ENCODE peak calls at places on chromosomes 1 and 21, in four cellular contexts. U is stomach, I is GM12878, N is transverse colon. R is an unnamed sample.

GRCh38 chr1:87450136-87450535 is 121.5 kb downstream of the LMO4 start:
- DNase-seq in U (no peak), I (no peak), N (no peak), R (no peak)

GRCh38 chr1:31243451-31244286 is 4.0 kb upstream of the NKAIN1 start:
- DNase-seq in U (no peak), I (no peak), N (no peak), R (no peak)

GRCh38 chr1:63651110-63651776 is 58.0 kb downstream of the PGM1 start:
- DNase-seq in U (no peak), I (no peak), N (no peak), R (no peak)

GRCh38 chr1:200207711-200208126 is 180.2 kb downstream of the NR5A2 start:
- DNase-seq in U (no peak), I (peak; percentile 77), N (no peak), R (no peak)

GRCh38 chr1:97875996-97876395 is 44.8 kb downstream of the DPYD start:
- DNase-seq in U (no peak), I (no peak), N (no peak), R (no peak)

GRCh38 chr1:63662056-63662836 is 69.0 kb downstream of the PGM1 start:
- DNase-seq in U (peak; percentile 37), I (no peak), N (no peak), R (no peak)

GRCh38 chr1:12407050-12407961 is 177.5 kb downstream of the VPS13D start:
- DNase-seq in U (no peak), I (peak; percentile 9), N (no peak), R (no peak)

GRCh38 chr1:187924252-187924651 is 1095.5 kb downstream of the PLA2G4A start:
- DNase-seq in U (no peak), I (no peak), N (no peak), R (no peak)

GRCh38 chr1:75785320-75785963 is 614 bp upstream of the RABGGTB start:
- DNase-seq in U (no peak), I (no peak), N (no peak), R (no peak)

GRCh38 chr1:75791022-75791421 is 5.0 kb downstream of the RABGGTB start:
- DNase-seq in U (no peak), I (no peak), N (no peak), R (no peak)

GRCh38 chr1:75785964-75786853 is at the start of gene RABGGTB:
- DNase-seq in U (peak; percentile 95), I (peak; percentile 92), N (peak; percentile 97), R (no peak)

GRCh38 chr1:75786901-75787455 is 922 bp downstream of the RABGGTB start:
- DNase-seq in U (no peak), I (no peak), N (no peak), R (no peak)

GRCh38 chr1:75787524-75787923 is 1.5 kb downstream of the RABGGTB start:
- DNase-seq in U (no peak), I (no peak), N (no peak), R (no peak)
- TF ChIP-seq POLR2AphosphoS5 in U (no peak), I (no peak), N (no peak), R (no peak)

GRCh38 chr1:227544677-227545076 is 18.7 kb upstream of the ZNF678 start:
- DNase-seq in U (no peak), I (no peak), N (no peak), R (no peak)
- TF ChIP-seq POLR2A in U (no peak), I (no peak), N (no peak), R (no peak)

GRCh38 chr1:100585774-100586173 is 47.8 kb downstream of the GPR88 start:
- DNase-seq in U (no peak), I (no peak), N (no peak), R (no peak)
- H3K36me3 ChIP-seq in U (no peaks in the 10 kb centered on the region), I (no peaks in the 10 kb centered on the region), N (no peaks in the 10 kb centered on the region), R (no peaks in the 10 kb centered on the region)

DNA sequence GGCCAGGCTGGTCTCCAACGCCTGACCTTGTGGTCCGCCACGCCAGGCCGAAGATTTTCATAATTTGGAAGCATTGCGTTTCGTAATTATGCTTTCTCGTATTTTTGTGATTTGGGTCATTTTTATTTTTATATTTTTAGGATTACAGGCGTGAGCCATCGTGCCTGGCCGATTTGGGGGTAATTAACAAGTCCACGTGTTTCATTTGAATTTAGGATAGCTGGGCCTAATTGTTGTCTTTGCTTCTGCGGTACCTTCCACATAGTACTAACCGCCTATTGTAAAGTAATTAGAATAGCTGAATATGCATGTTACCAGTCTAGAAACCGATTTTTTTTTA is 1.0 kb downstream of the RCC1 start:
- DNase-seq in U (no peak), I (no peak), N (no peak), R (no peak)
- TF ChIP-seq POLR2AphosphoS5 in U (no peak), I (no peak), N (no peak), R (no peak)

GRCh38 chr1:227788279-227789041 is 27.0 kb upstream of the PRSS38 start:
- DNase-seq in U (peak; percentile 43), I (no peak), N (no peak), R (peak; percentile 95)
- TF ChIP-seq POLR2A in U (no peak), I (no peak), N (no peak), R (peak; percentile 21)

DNA sequence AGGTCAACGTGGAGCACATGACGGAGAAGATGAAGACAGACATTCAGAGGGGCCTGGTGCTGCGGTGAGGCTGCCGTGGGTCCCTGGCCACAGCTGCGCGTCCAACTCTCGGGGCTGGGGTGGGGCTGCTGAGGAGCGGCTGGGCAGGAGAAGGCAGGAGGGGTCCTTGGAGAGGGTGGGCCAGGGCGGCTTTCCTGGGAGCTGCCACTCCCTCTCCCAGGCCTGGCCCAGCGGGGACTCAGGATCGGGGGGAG is 14.4 kb downstream of the CFAP410 start:
- DNase-seq in U (no peak), I (no peak), N (no peak), R (no peak)
- H3K36me3 ChIP-seq in U (peaks cover 84% of the 10 kb centered on the region), I (peaks cover 2% of the 10 kb centered on the region), N (no peaks in the 10 kb centered on the region), R (no peaks in the 10 kb centered on the region)

DNA sequence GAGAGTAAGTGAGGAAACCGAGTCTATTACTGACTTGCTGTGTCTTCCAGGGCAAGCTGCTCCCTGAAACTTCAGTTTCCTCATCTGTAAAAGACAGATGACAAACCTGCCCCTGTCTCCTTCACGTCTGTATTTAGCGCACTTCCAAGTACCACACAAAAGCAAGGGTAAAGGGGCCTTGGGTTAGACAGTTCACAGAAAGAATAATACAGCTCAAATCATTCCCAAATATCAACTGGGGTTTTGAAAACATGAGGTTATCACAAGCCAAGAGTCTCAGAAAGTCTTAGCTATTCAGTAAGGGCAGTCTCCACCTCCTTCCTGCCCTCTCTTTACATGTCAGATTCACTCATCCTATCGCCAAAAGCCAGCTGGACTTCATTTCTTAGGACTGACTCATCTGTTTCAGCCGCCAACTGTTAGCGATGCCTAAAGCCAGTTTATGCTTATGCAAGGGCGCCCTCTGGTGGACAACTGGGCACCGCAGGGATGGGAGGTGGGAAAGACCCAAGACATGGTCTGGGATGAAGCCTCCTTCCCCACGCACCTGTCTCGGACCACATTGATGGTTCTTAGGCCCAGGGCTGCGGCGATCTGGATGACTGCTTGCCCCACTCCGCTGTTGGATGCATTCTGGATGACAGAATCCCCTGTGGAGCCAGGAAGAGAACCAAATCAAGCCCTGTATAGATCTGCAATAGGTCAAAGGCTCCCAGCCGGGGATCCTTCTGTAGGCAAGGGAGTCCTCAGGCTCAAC is 21.1 kb upstream of the SRSF4 start:
- DNase-seq in U (peak; percentile 98), I (peak; percentile 47), N (peak; percentile 96), R (peak; percentile 95)
- TF ChIP-seq POLR2AphosphoS5 in U (peak; percentile 70), I (no peak), N (peak; percentile 82), R (peak; percentile 30)

GRCh38 chr1:234605983-234606730 is 3.8 kb downstream of the IRF2BP2 start:
- DNase-seq in U (peak; percentile 53), I (no peak), N (peak; percentile 52), R (no peak)
- TF ChIP-seq POLR2A in U (no peak), I (peak; percentile 55), N (peak; percentile 57), R (no peak)

DNA sequence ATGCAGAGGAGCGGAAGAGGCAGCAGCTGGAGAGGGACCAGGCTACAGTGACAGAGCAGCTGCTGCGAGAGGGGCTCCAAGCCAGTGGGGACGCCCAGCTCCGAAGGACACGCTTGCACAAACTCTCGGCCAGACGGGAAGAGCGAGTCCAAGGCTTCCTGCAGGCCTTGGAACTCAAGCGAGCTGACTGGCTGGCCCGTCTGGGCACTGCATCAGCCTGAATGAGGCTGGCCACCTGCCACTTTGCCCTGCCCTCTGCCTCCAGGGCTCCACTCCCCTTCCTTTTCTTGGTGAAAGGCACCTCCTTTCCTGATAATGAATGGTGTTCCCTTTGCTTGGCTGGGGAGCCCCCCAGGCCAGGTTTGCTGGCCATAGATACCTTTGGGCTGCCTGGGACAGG is 3.3 kb upstream of the HMGN2 start:
- DNase-seq in U (peak; percentile 45), I (no peak), N (peak; percentile 74), R (no peak)
- H3K36me3 ChIP-seq in U (peaks cover 63% of the 10 kb centered on the region), I (peaks cover 23% of the 10 kb centered on the region), N (no peaks in the 10 kb centered on the region), R (peaks cover 23% of the 10 kb centered on the region)

R was measured in vagina.